ENCODE peak calls at places on chromosomes 16 and 17, in ten cellular contexts. S is PC-9; P is endothelial cell; A is NCI-H1105; H is GM04503; M is CD8-positive, alpha-beta T cell; G is T-cell; E is stimulated activated CD4-positive, alpha-beta T cell treated with anti-CD3 and anti-CD28 coated beads, Interleukin-12 subunit alpha, Interleukin-12 subunit beta, amount 100 ng/mL, for 24 hours; Q is activated CD4-positive, alpha-beta T cell treated with anti-CD3 and anti-CD28 coated beads for 36 hours; Y is cardiac muscle cell. W is an unnamed sample.

GRCh38 chr17:9360610-9361571 is 214.7 kb downstream of the STX8 start:
- DNase-seq in S (no peak), P (no peak), A (no peak), H (peak), M (no peak), G (no peak), E (no peak), Q (no peak), Y (peak), W (no peak)

GRCh38 chr16:11258553-11259287 is 2.7 kb upstream of the SOCS1 start:
- DNase-seq in S (no peak), P (no peak), A (no peak), H (no peak), M (no peak), G (peak), E (no peak), Q (peak), Y (no peak), W (no peak)

GRCh38 chr17:63961355-63962207 is 11.1 kb downstream of the SCN4A start:
- DNase-seq in S (peak), P (peak), A (no peak), H (no peak), M (no peak), G (peak), E (peak), Q (peak), Y (peak), W (no peak)

GRCh38 chr17:50904522-50905459 is 38.6 kb upstream of the TOB1 start:
- DNase-seq in S (peak), P (no peak), A (peak), H (no peak), M (no peak), G (no peak), E (no peak), Q (no peak), Y (peak), W (peak)

GRCh38 chr17:78141437-78142112 is 4.6 kb upstream of the C17orf99 start:
- DNase-seq in S (no peak), P (no peak), A (no peak), H (no peak), M (no peak), G (no peak), E (no peak), Q (no peak), Y (no peak), W (no peak)

GRCh38 chr16:85637808-85638186 is 24.7 kb downstream of the GSE1 start:
- DNase-seq in S (no peak), P (no peak), A (no peak), H (no peak), M (no peak), G (no peak), E (no peak), Q (no peak), Y (no peak), W (peak)

GRCh38 chr17:18377437-18378204 is at the start of gene EVPLL:
- DNase-seq in S (peak), P (no peak), A (no peak), H (no peak), M (no peak), G (no peak), E (no peak), Q (no peak), Y (peak), W (no peak)

GRCh38 chr17:77479372-77479781 is 338.6 kb downstream of the SEC14L1 start:
- DNase-seq in S (no peak), P (no peak), A (no peak), H (no peak), M (no peak), G (peak), E (no peak), Q (peak), Y (no peak), W (no peak)

GRCh38 chr17:66459811-66460270 is 157.4 kb downstream of the PRKCA start:
- DNase-seq in S (peak), P (no peak), A (no peak), H (peak), M (no peak), G (no peak), E (no peak), Q (peak), Y (peak), W (no peak)

GRCh38 chr17:37301288-37301687 is 74.5 kb upstream of the C17orf78 start:
- DNase-seq in S (no peak), P (no peak), A (no peak), H (no peak), M (no peak), G (no peak), E (no peak), Q (no peak), Y (peak), W (no peak)

W was measured in COR-L47.